ENCODE peak calls at places on chromosomes 5 and 9, in five cellular contexts. D is ovary, Z is mesendoderm, K is aorta, G is SK-N-SH. I is an unnamed sample. For H3K36me3 and H3K27me3, the result is how much of the 10 kb centered on the place peaks cover.

GRCh38 chr5:88881566-88881965 is 1.4 kb downstream of the MEF2C start:
- DNase-seq in D (no peak), Z (no peak), K (no peak), G (no peak), I (no peak)

GRCh38 chr5:181121675-181122561 is 9.1 kb downstream of the OR2V1 start:
- DNase-seq in D (no peak), Z (peak), K (no peak), G (peak), I (peak)

GRCh38 chr5:458547-459353 is 15.8 kb downstream of the EXOC3 start:
- DNase-seq in D (no peak), Z (no peak), K (peak), G (no peak), I (no peak)

GRCh38 chr5:170623576-170624181 is 119.9 kb downstream of the KCNIP1 start:
- DNase-seq in D (no peak), Z (peak), K (no peak), G (peak), I (peak)

GRCh38 chr5:116738948-116739339 is 164.3 kb upstream of the SEMA6A start:
- DNase-seq in D (no peak), Z (no peak), K (no peak), G (peak), I (no peak)

GRCh38 chr5:138230981-138231589 is 18.0 kb upstream of the CDC23 start:
- DNase-seq in D (no peak), Z (peak), K (peak), G (no peak), I (no peak)

GRCh38 chr9:96441798-96442445 is 8.0 kb upstream of the HABP4 start:
- DNase-seq in D (no peak), Z (peak), K (no peak), G (no peak), I (no peak)

GRCh38 chr9:118786877-118787276 is 582.4 kb downstream of the BRINP1 start:
- DNase-seq in D (no peak), Z (no peak), K (no peak), G (peak), I (no peak)

GRCh38 chr5:133511653-133512235 is 100.6 kb downstream of the FSTL4 start:
- DNase-seq in D (no peak), Z (no peak), K (no peak), G (no peak), I (no peak)

GRCh38 chr5:19605846-19606407 is 382.1 kb downstream of the CDH18 start:
- DNase-seq in D (no peak), Z (no peak), K (no peak), G (no peak), I (no peak)

GRCh38 chr5:140342287-140342686 is 4.1 kb downstream of the HBEGF start:
- DNase-seq in D (no peak), Z (no peak), K (no peak), G (no peak), I (no peak)

GRCh38 chr5:140339636-140340035 is 6.8 kb downstream of the HBEGF start:
- DNase-seq in D (no peak), Z (no peak), K (no peak), G (no peak), I (no peak)

GRCh38 chr5:140342896-140343295 is 3.5 kb downstream of the HBEGF start:
- DNase-seq in D (no peak), Z (no peak), K (no peak), G (no peak), I (no peak)

GRCh38 chr5:140340605-140341004 is 5.8 kb downstream of the HBEGF start:
- DNase-seq in D (no peak), Z (no peak), K (no peak), G (no peak), I (no peak)

DNA sequence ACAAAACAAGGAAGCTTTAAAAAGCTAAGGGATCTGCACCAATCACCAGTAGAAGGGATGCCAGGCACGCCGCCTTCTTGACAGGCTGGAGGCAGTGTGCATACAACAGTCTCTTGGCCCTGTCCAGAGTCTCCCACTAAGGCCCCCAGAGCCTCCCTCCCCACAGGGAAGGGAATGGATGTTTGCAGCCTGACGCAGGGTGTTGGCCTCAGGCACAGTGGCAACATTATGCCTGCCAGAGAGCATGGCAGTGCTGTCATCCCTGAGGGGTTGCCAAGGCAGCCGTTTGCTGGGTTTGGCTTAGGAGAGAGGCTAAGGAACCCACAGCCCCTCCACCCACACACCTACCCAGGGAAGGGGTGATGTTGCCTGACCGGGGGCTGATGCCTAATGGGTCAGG is 4.8 kb downstream of the HBEGF start:
- DNase-seq in D (no peak), Z (no peak), K (peak), G (no peak), I (no peak)
- H3K4me3 ChIP-seq in D (no peak), Z (no peak), K (no peak), G (no peak), I (no peak)

GRCh38 chr9:72352911-72353388 is 12.1 kb downstream of the ZFAND5 start:
- DNase-seq in D (no peak), Z (no peak), K (no peak), G (no peak), I (no peak)

GRCh38 chr9:72354704-72355103 is 10.3 kb downstream of the ZFAND5 start:
- DNase-seq in D (no peak), Z (no peak), K (no peak), G (no peak), I (no peak)

GRCh38 chr9:72353455-72354116 is 11.4 kb downstream of the ZFAND5 start:
- DNase-seq in D (no peak), Z (no peak), K (no peak), G (no peak), I (no peak)

GRCh38 chr9:72356019-72356653 is 8.9 kb downstream of the ZFAND5 start:
- DNase-seq in D (no peak), Z (no peak), K (no peak), G (peak), I (no peak)

DNA sequence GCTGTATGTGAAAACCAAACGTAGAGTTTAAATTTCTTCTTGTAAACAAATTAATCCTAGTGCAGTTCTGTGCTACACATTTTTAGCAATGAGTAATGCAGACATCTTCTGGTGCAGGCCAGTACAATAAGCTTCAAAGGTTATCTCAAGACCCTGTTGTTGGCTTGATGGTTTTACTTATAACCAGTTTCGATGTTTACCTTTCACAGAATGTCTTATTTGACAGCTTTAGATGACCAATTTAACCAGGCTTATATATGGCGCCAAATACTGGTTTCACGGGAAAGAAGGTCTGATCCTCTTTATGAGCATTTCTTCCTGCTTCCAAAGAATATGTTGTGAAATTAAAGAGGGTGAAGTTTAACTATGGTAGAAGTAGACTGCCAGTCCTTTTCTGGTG is 9.9 kb downstream of the ZFAND5 start:
- DNase-seq in D (no peak), Z (no peak), K (no peak), G (no peak), I (no peak)
- H3K36me3 ChIP-seq in D (under half), Z (under half), K (under half), G (half or more), I (under half)

GRCh38 chr5:43034591-43034968 is 5.5 kb downstream of the ANXA2R start:
- DNase-seq in D (no peak), Z (peak), K (no peak), G (no peak), I (no peak)
- H3K27me3 ChIP-seq in D (under half), Z (under half), K (under half), G (under half), I (half or more)

GRCh38 chr5:150639751-150640150 is 709 bp upstream of the SYNPO start:
- DNase-seq in D (peak), Z (no peak), K (peak), G (no peak), I (no peak)
- H3K4me3 ChIP-seq in D (no peak), Z (no peak), K (no peak), G (no peak), I (no peak)

DNA sequence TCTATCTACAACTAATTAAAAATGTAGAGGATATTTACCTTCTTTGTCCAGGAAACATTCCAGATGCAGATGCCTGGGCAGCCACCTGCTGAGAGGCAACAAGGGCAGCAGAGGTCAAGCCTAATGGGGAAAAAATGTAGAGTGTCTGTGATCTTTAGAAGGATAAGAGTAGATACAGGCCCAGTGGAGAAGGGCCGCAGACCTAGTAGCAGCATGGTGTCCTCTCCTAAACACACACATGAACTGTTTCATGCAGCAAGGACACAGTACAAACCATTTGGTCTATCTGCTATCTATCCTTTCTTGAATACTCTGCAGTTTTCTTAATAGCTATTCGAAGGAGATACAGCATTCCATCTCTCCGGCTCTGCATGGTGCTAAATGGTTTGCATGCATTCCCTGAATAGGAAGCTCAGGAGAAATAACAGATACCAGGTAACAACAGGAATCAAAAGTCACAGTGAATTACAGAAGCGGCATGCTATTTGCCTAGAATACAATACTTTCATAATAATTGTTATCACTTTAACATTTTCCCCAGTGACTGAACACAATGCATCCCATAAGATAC is 107.3 kb downstream of the ZNF608 start:
- DNase-seq in D (no peak), Z (peak), K (no peak), G (no peak), I (peak)
- H3K36me3 ChIP-seq in D (under half), Z (under half), K (under half), G (under half), I (under half)

GRCh38 chr5:174339130-174339529 is 293.6 kb downstream of the NSG2 start:
- DNase-seq in D (no peak), Z (no peak), K (no peak), G (no peak), I (no peak)

GRCh38 chr5:174338204-174339010 is 292.9 kb downstream of the NSG2 start:
- DNase-seq in D (no peak), Z (peak), K (no peak), G (peak), I (no peak)

GRCh38 chr5:174337276-174338203 is 292.0 kb downstream of the NSG2 start:
- DNase-seq in D (no peak), Z (peak), K (no peak), G (peak), I (peak)

GRCh38 chr5:174342696-174343095 is 297.2 kb downstream of the NSG2 start:
- DNase-seq in D (no peak), Z (no peak), K (no peak), G (no peak), I (no peak)

DNA sequence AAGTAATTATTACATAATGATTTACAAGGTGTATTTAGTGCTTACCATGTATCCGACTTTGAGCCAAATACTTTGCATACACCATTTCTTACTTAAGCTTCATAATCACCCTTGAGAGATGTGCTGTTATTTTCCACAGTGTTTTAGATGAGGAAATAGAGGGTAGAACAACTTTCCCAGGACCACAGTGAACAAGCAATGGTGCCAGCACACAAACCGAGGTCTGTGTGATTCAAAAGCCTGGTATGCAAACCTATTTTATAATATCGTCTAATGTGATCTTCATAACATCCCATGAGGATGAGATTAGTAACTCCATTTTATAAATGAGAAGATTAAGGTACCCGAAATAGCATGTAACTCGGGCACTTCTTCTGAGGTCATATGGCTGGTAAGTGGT is 294.7 kb downstream of the NSG2 start:
- DNase-seq in D (no peak), Z (no peak), K (no peak), G (no peak), I (no peak)
- H3K27me3 ChIP-seq in D (under half), Z (under half), K (under half), G (under half), I (under half)